ENCODE peak calls at places on chromosomes 16 and 17, in four cellular contexts. One of them, this sample, is unnamed.
A peak's percentile ranks its signal among the peaks of the same experiment; 100 is the strongest.

GRCh38 chr16:54007504-54007903 is 279.1 kb downstream of the IRX3 start:
- DNase-seq in tibial nerve: no peak
- DNase-seq in vagina: no peak
- DNase-seq in esophagus muscularis mucosa: no peak
- DNase-seq in this sample: no peak

GRCh38 chr16:50067290-50067853 is 1.6 kb downstream of the HEATR3 start:
- DNase-seq in tibial nerve: peak; percentile 18
- DNase-seq in vagina: no peak
- DNase-seq in esophagus muscularis mucosa: no peak
- DNase-seq in this sample: no peak

GRCh38 chr16:1674751-1675664 is 3.1 kb upstream of the JPT2 start:
- DNase-seq in tibial nerve: no peak
- DNase-seq in vagina: no peak
- DNase-seq in esophagus muscularis mucosa: no peak
- DNase-seq in this sample: no peak

GRCh38 chr17:48052956-48053757 is 5.0 kb downstream of the NFE2L1 start:
- DNase-seq in tibial nerve: peak; percentile 80
- DNase-seq in vagina: no peak
- DNase-seq in esophagus muscularis mucosa: no peak
- DNase-seq in this sample: peak; percentile 93

GRCh38 chr17:42122371-42123303 is at the start of gene HSPB9:
- DNase-seq in tibial nerve: no peak
- DNase-seq in vagina: no peak
- DNase-seq in esophagus muscularis mucosa: no peak
- DNase-seq in this sample: no peak

GRCh38 chr17:75908201-75908600 is 3.5 kb upstream of the MRPL38 start:
- DNase-seq in tibial nerve: no peak
- DNase-seq in vagina: no peak
- DNase-seq in esophagus muscularis mucosa: no peak
- DNase-seq in this sample: no peak

GRCh38 chr16:87463722-87464690 is 28.8 kb downstream of the ZCCHC14 start:
- DNase-seq in tibial nerve: peak; percentile 44
- DNase-seq in vagina: no peak
- DNase-seq in esophagus muscularis mucosa: no peak
- DNase-seq in this sample: no peak

GRCh38 chr16:149024-149675 is 3.3 kb upstream of the HBZ start:
- DNase-seq in tibial nerve: no peak
- DNase-seq in vagina: no peak
- DNase-seq in esophagus muscularis mucosa: no peak
- DNase-seq in this sample: no peak

GRCh38 chr16:50861451-50861850 is 119.6 kb downstream of the CYLD start:
- DNase-seq in tibial nerve: no peak
- DNase-seq in vagina: peak; percentile 55
- DNase-seq in esophagus muscularis mucosa: peak; percentile 68
- DNase-seq in this sample: no peak

GRCh38 chr17:80899402-80900268 is 92.0 kb upstream of the CHMP6 start:
- DNase-seq in tibial nerve: no peak
- DNase-seq in vagina: no peak
- DNase-seq in esophagus muscularis mucosa: no peak
- DNase-seq in this sample: no peak

GRCh38 chr17:14289162-14289561 is 11.7 kb upstream of the HS3ST3B1 start:
- DNase-seq in tibial nerve: no peak
- DNase-seq in vagina: no peak
- DNase-seq in esophagus muscularis mucosa: peak; percentile 78
- DNase-seq in this sample: no peak

GRCh38 chr17:80791758-80792284 is 199.8 kb upstream of the CHMP6 start:
- DNase-seq in tibial nerve: peak; percentile 68
- DNase-seq in vagina: no peak
- DNase-seq in esophagus muscularis mucosa: no peak
- DNase-seq in this sample: peak; percentile 93

GRCh38 chr17:74864866-74865395 is 5.2 kb upstream of the GRIN2C start:
- DNase-seq in tibial nerve: peak; percentile 88
- DNase-seq in vagina: no peak
- DNase-seq in esophagus muscularis mucosa: peak; percentile 96
- DNase-seq in this sample: peak; percentile 54

GRCh38 chr17:37098910-37099664 is 150.3 kb downstream of the AATF start:
- DNase-seq in tibial nerve: no peak
- DNase-seq in vagina: no peak
- DNase-seq in esophagus muscularis mucosa: no peak
- DNase-seq in this sample: no peak

GRCh38 chr16:55257971-55258613 is 65.9 kb upstream of the IRX6 start:
- DNase-seq in tibial nerve: peak; percentile 32
- DNase-seq in vagina: peak; percentile 58
- DNase-seq in esophagus muscularis mucosa: no peak
- DNase-seq in this sample: peak; percentile 94

GRCh38 chr17:48634446-48635208 is 8.5 kb upstream of the HOXB9 start:
- DNase-seq in tibial nerve: no peak
- DNase-seq in vagina: no peak
- DNase-seq in esophagus muscularis mucosa: no peak
- DNase-seq in this sample: no peak

GRCh38 chr16:1777375-1778199 is 4.7 kb upstream of the MRPS34 start:
- DNase-seq in tibial nerve: no peak
- DNase-seq in vagina: no peak
- DNase-seq in esophagus muscularis mucosa: no peak
- DNase-seq in this sample: no peak

GRCh38 chr16:57997528-57998265 is 2.8 kb downstream of the ZNF319 start:
- DNase-seq in tibial nerve: no peak
- DNase-seq in vagina: no peak
- DNase-seq in esophagus muscularis mucosa: no peak
- DNase-seq in this sample: no peak

GRCh38 chr16:57041182-57042156 is 50.9 kb upstream of the CPNE2 start:
- DNase-seq in tibial nerve: no peak
- DNase-seq in vagina: no peak
- DNase-seq in esophagus muscularis mucosa: no peak
- DNase-seq in this sample: no peak

GRCh38 chr16:62940573-62940972 is 904.3 kb upstream of the CDH8 start:
- DNase-seq in tibial nerve: no peak
- DNase-seq in vagina: no peak
- DNase-seq in esophagus muscularis mucosa: no peak
- DNase-seq in this sample: no peak

GRCh38 chr16:20676268-20676828 is 21.1 kb downstream of the ACSM1 start:
- DNase-seq in tibial nerve: no peak
- DNase-seq in vagina: no peak
- DNase-seq in esophagus muscularis mucosa: no peak
- DNase-seq in this sample: no peak

DNA sequence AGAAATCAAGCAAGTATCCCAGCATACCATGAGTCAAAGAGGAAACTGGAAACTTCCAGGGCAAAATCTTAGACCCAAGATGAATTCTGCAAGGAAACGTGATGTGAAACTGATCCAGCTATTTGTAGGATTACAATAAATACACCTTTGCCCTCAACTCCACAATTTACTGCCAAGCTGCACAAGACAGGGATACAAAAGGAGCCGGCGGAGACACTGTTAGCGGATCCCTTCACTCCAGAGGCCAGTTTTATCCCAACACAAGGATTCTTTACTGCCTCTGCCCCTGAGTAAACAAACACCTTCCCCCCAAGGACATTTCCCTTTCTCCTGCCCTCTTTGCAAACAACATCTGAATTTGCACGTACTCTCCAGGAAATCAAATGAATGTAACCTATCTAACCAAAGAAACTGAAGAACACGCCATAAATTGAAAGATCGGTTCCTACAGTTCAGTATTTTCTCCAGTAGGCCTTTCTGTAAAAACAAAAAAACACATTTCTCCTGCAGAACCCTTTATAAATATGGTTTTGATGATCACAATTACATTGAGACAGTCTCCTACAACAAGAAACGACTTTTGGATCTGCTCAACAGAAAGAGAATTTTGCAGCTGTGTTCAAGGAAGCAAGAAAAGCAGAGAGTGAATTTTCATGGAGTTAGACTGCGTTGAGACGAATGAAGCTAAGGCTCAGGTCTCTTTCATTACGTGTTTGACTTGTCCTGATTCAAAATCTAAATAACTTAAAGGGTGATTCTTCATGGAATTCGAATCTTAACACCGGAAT is 1.4 kb upstream of the CBX2 start:
- DNase-seq in tibial nerve: no peak
- DNase-seq in vagina: no peak
- DNase-seq in esophagus muscularis mucosa: no peak
- DNase-seq in this sample: no peak
- H3K4me3 ChIP-seq in tibial nerve: peak overlapping the region; percentile 52
- H3K4me3 ChIP-seq in vagina: peak overlapping the region; percentile 59
- H3K4me3 ChIP-seq in esophagus muscularis mucosa: peak overlapping the region; percentile 58
- H3K4me3 ChIP-seq in this sample: no peak overlapping the region

GRCh38 chr17:1628856-1629646 is 417 bp upstream of the SLC43A2 start:
- DNase-seq in tibial nerve: peak; percentile 95
- DNase-seq in vagina: no peak
- DNase-seq in esophagus muscularis mucosa: peak; percentile 99
- DNase-seq in this sample: peak; percentile 99

GRCh38 chr17:1629647-1630310 is 1.1 kb upstream of the SLC43A2 start:
- DNase-seq in tibial nerve: peak; percentile 68
- DNase-seq in vagina: no peak
- DNase-seq in esophagus muscularis mucosa: no peak
- DNase-seq in this sample: no peak

GRCh38 chr17:1627219-1627986 is 1.2 kb downstream of the SLC43A2 start:
- DNase-seq in tibial nerve: peak; percentile 35
- DNase-seq in vagina: no peak
- DNase-seq in esophagus muscularis mucosa: no peak
- DNase-seq in this sample: no peak

GRCh38 chr17:1626333-1626732 is 2.3 kb downstream of the SLC43A2 start:
- DNase-seq in tibial nerve: no peak
- DNase-seq in vagina: no peak
- DNase-seq in esophagus muscularis mucosa: no peak
- DNase-seq in this sample: no peak

GRCh38 chr17:1627987-1628855 is at the start of gene SLC43A2:
- DNase-seq in tibial nerve: peak; percentile 69
- DNase-seq in vagina: no peak
- DNase-seq in esophagus muscularis mucosa: no peak
- DNase-seq in this sample: peak; percentile 97
- TF ChIP-seq POLR2A in tibial nerve: peak; percentile 34
- TF ChIP-seq POLR2A in vagina: peak; percentile 9
- TF ChIP-seq POLR2A in esophagus muscularis mucosa: no peak
- TF ChIP-seq POLR2A in this sample: no peak

DNA sequence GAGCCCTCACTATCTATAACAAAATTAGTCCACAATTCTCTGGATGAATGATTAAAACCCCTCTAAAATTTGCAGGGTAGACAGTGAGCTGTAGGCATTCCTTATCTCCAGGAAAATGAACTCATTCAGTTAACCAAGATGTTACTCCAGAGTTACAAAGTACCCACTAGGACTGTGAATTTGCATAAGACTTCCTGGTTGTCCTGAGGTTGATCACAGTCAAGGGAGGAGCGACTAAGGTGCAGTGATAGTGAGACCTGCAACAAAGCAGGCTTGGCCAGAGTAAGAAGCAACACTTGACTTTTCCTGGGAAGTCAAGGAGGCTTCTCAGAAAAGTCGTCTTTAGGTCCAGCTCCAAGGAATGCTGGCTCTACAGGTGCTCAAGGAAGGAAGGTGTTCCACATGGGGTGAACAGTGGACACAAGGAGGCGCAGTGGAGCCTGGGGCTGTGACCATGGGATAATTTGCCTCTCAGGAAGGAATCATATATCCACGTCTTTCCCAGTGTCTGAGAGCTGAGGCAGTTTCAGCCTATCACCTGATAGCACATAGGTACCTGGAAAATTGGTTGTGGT is 821.0 kb upstream of the EEF2KMT start:
- DNase-seq in tibial nerve: no peak
- DNase-seq in vagina: no peak
- DNase-seq in esophagus muscularis mucosa: no peak
- DNase-seq in this sample: peak; percentile 10
- TF ChIP-seq CTCF in tibial nerve: no peak
- TF ChIP-seq CTCF in vagina: no peak
- TF ChIP-seq CTCF in esophagus muscularis mucosa: no peak
- TF ChIP-seq CTCF in this sample: no peak

DNA sequence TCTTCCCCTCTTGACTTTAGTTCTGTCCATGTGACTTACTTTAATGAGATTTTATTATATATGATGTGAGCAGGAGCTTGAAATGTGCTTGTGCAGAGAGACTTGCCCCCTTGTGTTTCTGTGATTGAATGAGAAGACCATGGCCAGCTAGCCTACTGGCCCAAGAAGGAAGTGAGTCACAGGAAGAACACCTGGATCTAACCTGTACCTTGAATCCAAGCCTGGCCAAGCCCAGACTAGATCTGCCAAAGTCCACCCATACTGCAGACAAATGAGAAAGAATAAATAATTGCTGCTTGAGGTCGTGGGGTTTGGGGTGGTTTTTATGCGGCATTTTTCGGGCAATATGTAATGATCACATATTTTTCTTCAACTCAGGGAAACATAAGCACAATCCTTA is 9.6 kb downstream of the ABCA10 start:
- DNase-seq in tibial nerve: no peak
- DNase-seq in vagina: no peak
- DNase-seq in esophagus muscularis mucosa: no peak
- DNase-seq in this sample: no peak
- H3K4me3 ChIP-seq in tibial nerve: no peak overlapping the region
- H3K4me3 ChIP-seq in vagina: no peak overlapping the region
- H3K4me3 ChIP-seq in esophagus muscularis mucosa: no peak overlapping the region
- H3K4me3 ChIP-seq in this sample: no peak overlapping the region

DNA sequence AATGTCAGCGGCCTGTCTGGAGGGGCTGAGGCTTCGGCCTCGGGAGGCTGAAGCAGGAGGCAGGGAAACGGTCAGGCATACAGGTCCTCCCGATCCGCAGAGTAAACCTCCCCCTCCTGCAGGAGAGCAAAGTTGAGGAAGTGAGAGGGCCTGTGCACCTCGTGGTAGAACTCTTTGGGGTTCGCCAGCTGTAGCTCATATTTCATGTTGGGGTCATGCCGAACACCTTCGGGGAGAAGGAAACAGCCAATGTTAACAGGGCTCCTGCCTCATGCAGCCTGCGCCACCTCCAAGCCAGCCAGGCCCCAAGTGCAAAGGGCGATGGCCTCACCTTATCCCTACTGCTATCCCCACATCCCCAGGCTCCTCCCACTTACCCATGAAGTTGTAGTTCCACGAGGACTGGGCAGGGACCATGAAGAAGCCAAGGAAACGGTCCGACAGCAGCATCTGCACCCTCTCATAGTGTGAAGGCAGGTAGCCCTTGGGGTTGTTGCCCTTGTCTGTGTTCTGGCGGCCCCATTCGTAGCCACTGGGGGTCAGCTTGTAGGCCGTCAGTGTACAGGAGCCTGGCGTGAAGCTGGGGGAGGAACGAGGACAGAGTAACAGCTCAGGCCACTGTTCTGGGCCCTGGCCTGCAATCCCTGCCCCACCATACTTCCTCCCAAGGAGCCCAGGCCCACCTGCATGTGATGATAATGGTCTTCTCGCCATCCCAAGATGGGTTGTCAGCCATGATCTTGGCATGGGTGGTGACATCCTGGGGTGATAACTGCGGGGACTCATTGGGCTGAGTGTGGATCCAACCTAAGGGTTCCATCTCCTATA is 1.3 kb upstream of the RILP start:
- DNase-seq in tibial nerve: no peak
- DNase-seq in vagina: no peak
- DNase-seq in esophagus muscularis mucosa: no peak
- DNase-seq in this sample: no peak
- TF ChIP-seq POLR2A in tibial nerve: no peak
- TF ChIP-seq POLR2A in vagina: no peak
- TF ChIP-seq POLR2A in esophagus muscularis mucosa: no peak
- TF ChIP-seq POLR2A in this sample: no peak

GRCh38 chr16:6570520-6570919 is 762.1 kb upstream of the RBFOX1 start:
- DNase-seq in tibial nerve: no peak
- DNase-seq in vagina: no peak
- DNase-seq in esophagus muscularis mucosa: no peak
- DNase-seq in this sample: no peak
- TF ChIP-seq CTCF in tibial nerve: no peak
- TF ChIP-seq CTCF in vagina: no peak
- TF ChIP-seq CTCF in esophagus muscularis mucosa: no peak
- TF ChIP-seq CTCF in this sample: no peak

GRCh38 chr17:73304971-73305786 is 6.6 kb downstream of the CDC42EP4 start:
- DNase-seq in tibial nerve: no peak
- DNase-seq in vagina: no peak
- DNase-seq in esophagus muscularis mucosa: peak; percentile 95
- DNase-seq in this sample: peak; percentile 91
- H3K4me3 ChIP-seq in tibial nerve: peak overlapping the region; percentile 24
- H3K4me3 ChIP-seq in vagina: peak overlapping the region; percentile 65
- H3K4me3 ChIP-seq in esophagus muscularis mucosa: peak overlapping the region; percentile 41
- H3K4me3 ChIP-seq in this sample: no peak overlapping the region

This sample was measured in lower leg skin.